ENCODE peak calls at places on chromosomes 11 and 22, in nine cellular contexts. One of them, this sample, is unnamed.

GRCh38 chr22:46966495-46966845 is 204.0 kb downstream of the TBC1D22A start:
- DNase-seq in brain microvascular endothelial cell: no peak
- DNase-seq in NCI-H1105: no peak
- DNase-seq in nucleus accumbens: no peak
- DNase-seq in NCI-H2107: no peak
- DNase-seq in iris pigment epithelial cell: no peak
- DNase-seq in stimulated activated CD8-positive, alpha-beta memory T cell treated with anti-CD3 and anti-CD28 coated beads, Interleukin-7, amount 100 ng/mL, for 1 hour: no peak
- DNase-seq in stimulated activated CD4-positive, alpha-beta T cell treated with anti-CD3 and anti-CD28 coated beads, Interleukin-2, amount 100 ng/mL, for 48 hours: no peak
- DNase-seq in endothelial cell: no peak
- DNase-seq in this sample: no peak

GRCh38 chr11:1444823-1445422 is 41.7 kb downstream of the MOB2 start:
- DNase-seq in brain microvascular endothelial cell: no peak
- DNase-seq in NCI-H2107: no peak
- DNase-seq in endothelial cell: no peak
- DNase-seq in stimulated activated CD4-positive, alpha-beta T cell treated with anti-CD3 and anti-CD28 coated beads, Interleukin-2, amount 100 ng/mL, for 48 hours: no peak
- DNase-seq in NCI-H1105: no peak
- DNase-seq in nucleus accumbens: no peak
- DNase-seq in stimulated activated CD8-positive, alpha-beta memory T cell treated with anti-CD3 and anti-CD28 coated beads, Interleukin-7, amount 100 ng/mL, for 1 hour: no peak
- DNase-seq in iris pigment epithelial cell: no peak
- DNase-seq in this sample: no peak

GRCh38 chr11:67274768-67275605 is 8.7 kb downstream of the GRK2 start:
- DNase-seq in NCI-H2107: no peak
- DNase-seq in stimulated activated CD4-positive, alpha-beta T cell treated with anti-CD3 and anti-CD28 coated beads, Interleukin-2, amount 100 ng/mL, for 48 hours: no peak
- DNase-seq in iris pigment epithelial cell: no peak
- DNase-seq in nucleus accumbens: no peak
- DNase-seq in stimulated activated CD8-positive, alpha-beta memory T cell treated with anti-CD3 and anti-CD28 coated beads, Interleukin-7, amount 100 ng/mL, for 1 hour: no peak
- DNase-seq in endothelial cell: no peak
- DNase-seq in brain microvascular endothelial cell: no peak
- DNase-seq in NCI-H1105: no peak
- DNase-seq in this sample: no peak

GRCh38 chr22:31676700-31677099 is 14.7 kb upstream of the PISD start:
- DNase-seq in brain microvascular endothelial cell: peak
- DNase-seq in iris pigment epithelial cell: peak
- DNase-seq in NCI-H1105: no peak
- DNase-seq in stimulated activated CD8-positive, alpha-beta memory T cell treated with anti-CD3 and anti-CD28 coated beads, Interleukin-7, amount 100 ng/mL, for 1 hour: peak
- DNase-seq in stimulated activated CD4-positive, alpha-beta T cell treated with anti-CD3 and anti-CD28 coated beads, Interleukin-2, amount 100 ng/mL, for 48 hours: peak
- DNase-seq in NCI-H2107: peak
- DNase-seq in endothelial cell: peak
- DNase-seq in nucleus accumbens: peak
- DNase-seq in this sample: peak

GRCh38 chr22:47203554-47203991 is 441.1 kb downstream of the TBC1D22A start:
- DNase-seq in stimulated activated CD4-positive, alpha-beta T cell treated with anti-CD3 and anti-CD28 coated beads, Interleukin-2, amount 100 ng/mL, for 48 hours: no peak
- DNase-seq in stimulated activated CD8-positive, alpha-beta memory T cell treated with anti-CD3 and anti-CD28 coated beads, Interleukin-7, amount 100 ng/mL, for 1 hour: no peak
- DNase-seq in nucleus accumbens: no peak
- DNase-seq in NCI-H1105: no peak
- DNase-seq in iris pigment epithelial cell: no peak
- DNase-seq in NCI-H2107: no peak
- DNase-seq in endothelial cell: no peak
- DNase-seq in brain microvascular endothelial cell: no peak
- DNase-seq in this sample: peak

GRCh38 chr11:43923327-43924111 is 18.9 kb upstream of the C11orf96 start:
- DNase-seq in brain microvascular endothelial cell: peak
- DNase-seq in stimulated activated CD4-positive, alpha-beta T cell treated with anti-CD3 and anti-CD28 coated beads, Interleukin-2, amount 100 ng/mL, for 48 hours: no peak
- DNase-seq in endothelial cell: no peak
- DNase-seq in NCI-H2107: no peak
- DNase-seq in NCI-H1105: no peak
- DNase-seq in iris pigment epithelial cell: peak
- DNase-seq in stimulated activated CD8-positive, alpha-beta memory T cell treated with anti-CD3 and anti-CD28 coated beads, Interleukin-7, amount 100 ng/mL, for 1 hour: no peak
- DNase-seq in nucleus accumbens: no peak
- DNase-seq in this sample: peak

GRCh38 chr11:17734986-17735822 is 623 bp downstream of the KCNC1 start:
- DNase-seq in stimulated activated CD8-positive, alpha-beta memory T cell treated with anti-CD3 and anti-CD28 coated beads, Interleukin-7, amount 100 ng/mL, for 1 hour: no peak
- DNase-seq in NCI-H2107: no peak
- DNase-seq in nucleus accumbens: peak
- DNase-seq in endothelial cell: peak
- DNase-seq in iris pigment epithelial cell: peak
- DNase-seq in stimulated activated CD4-positive, alpha-beta T cell treated with anti-CD3 and anti-CD28 coated beads, Interleukin-2, amount 100 ng/mL, for 48 hours: peak
- DNase-seq in brain microvascular endothelial cell: peak
- DNase-seq in NCI-H1105: peak
- DNase-seq in this sample: peak

GRCh38 chr11:44607324-44607962 is 42.0 kb downstream of the CD82 start:
- DNase-seq in nucleus accumbens: no peak
- DNase-seq in brain microvascular endothelial cell: no peak
- DNase-seq in stimulated activated CD8-positive, alpha-beta memory T cell treated with anti-CD3 and anti-CD28 coated beads, Interleukin-7, amount 100 ng/mL, for 1 hour: no peak
- DNase-seq in endothelial cell: no peak
- DNase-seq in NCI-H1105: no peak
- DNase-seq in iris pigment epithelial cell: peak
- DNase-seq in NCI-H2107: no peak
- DNase-seq in stimulated activated CD4-positive, alpha-beta T cell treated with anti-CD3 and anti-CD28 coated beads, Interleukin-2, amount 100 ng/mL, for 48 hours: no peak
- DNase-seq in this sample: peak

GRCh38 chr11:15148181-15148580 is 33.5 kb downstream of the INSC start:
- DNase-seq in NCI-H2107: no peak
- DNase-seq in endothelial cell: no peak
- DNase-seq in nucleus accumbens: no peak
- DNase-seq in stimulated activated CD8-positive, alpha-beta memory T cell treated with anti-CD3 and anti-CD28 coated beads, Interleukin-7, amount 100 ng/mL, for 1 hour: no peak
- DNase-seq in brain microvascular endothelial cell: no peak
- DNase-seq in iris pigment epithelial cell: peak
- DNase-seq in NCI-H1105: no peak
- DNase-seq in stimulated activated CD4-positive, alpha-beta T cell treated with anti-CD3 and anti-CD28 coated beads, Interleukin-2, amount 100 ng/mL, for 48 hours: no peak
- DNase-seq in this sample: no peak

GRCh38 chr11:113014262-113014661 is 53.0 kb downstream of the NCAM1 start:
- DNase-seq in NCI-H1105: peak
- DNase-seq in iris pigment epithelial cell: no peak
- DNase-seq in endothelial cell: no peak
- DNase-seq in stimulated activated CD8-positive, alpha-beta memory T cell treated with anti-CD3 and anti-CD28 coated beads, Interleukin-7, amount 100 ng/mL, for 1 hour: no peak
- DNase-seq in stimulated activated CD4-positive, alpha-beta T cell treated with anti-CD3 and anti-CD28 coated beads, Interleukin-2, amount 100 ng/mL, for 48 hours: no peak
- DNase-seq in brain microvascular endothelial cell: no peak
- DNase-seq in nucleus accumbens: no peak
- DNase-seq in NCI-H2107: peak
- DNase-seq in this sample: no peak

GRCh38 chr11:132158091-132158490 is 787.7 kb downstream of the NTM start:
- DNase-seq in brain microvascular endothelial cell: no peak
- DNase-seq in NCI-H1105: peak
- DNase-seq in stimulated activated CD4-positive, alpha-beta T cell treated with anti-CD3 and anti-CD28 coated beads, Interleukin-2, amount 100 ng/mL, for 48 hours: no peak
- DNase-seq in stimulated activated CD8-positive, alpha-beta memory T cell treated with anti-CD3 and anti-CD28 coated beads, Interleukin-7, amount 100 ng/mL, for 1 hour: no peak
- DNase-seq in nucleus accumbens: no peak
- DNase-seq in NCI-H2107: no peak
- DNase-seq in endothelial cell: peak
- DNase-seq in iris pigment epithelial cell: peak
- DNase-seq in this sample: peak

GRCh38 chr11:74282863-74283484 is 28.5 kb downstream of the P4HA3 start:
- DNase-seq in nucleus accumbens: no peak
- DNase-seq in iris pigment epithelial cell: no peak
- DNase-seq in NCI-H1105: no peak
- DNase-seq in stimulated activated CD4-positive, alpha-beta T cell treated with anti-CD3 and anti-CD28 coated beads, Interleukin-2, amount 100 ng/mL, for 48 hours: no peak
- DNase-seq in endothelial cell: no peak
- DNase-seq in NCI-H2107: no peak
- DNase-seq in brain microvascular endothelial cell: no peak
- DNase-seq in stimulated activated CD8-positive, alpha-beta memory T cell treated with anti-CD3 and anti-CD28 coated beads, Interleukin-7, amount 100 ng/mL, for 1 hour: no peak
- DNase-seq in this sample: no peak

GRCh38 chr11:128328955-128329551 is 258.3 kb downstream of the ETS1 start:
- DNase-seq in stimulated activated CD8-positive, alpha-beta memory T cell treated with anti-CD3 and anti-CD28 coated beads, Interleukin-7, amount 100 ng/mL, for 1 hour: no peak
- DNase-seq in NCI-H1105: no peak
- DNase-seq in NCI-H2107: no peak
- DNase-seq in nucleus accumbens: no peak
- DNase-seq in iris pigment epithelial cell: no peak
- DNase-seq in stimulated activated CD4-positive, alpha-beta T cell treated with anti-CD3 and anti-CD28 coated beads, Interleukin-2, amount 100 ng/mL, for 48 hours: no peak
- DNase-seq in brain microvascular endothelial cell: no peak
- DNase-seq in endothelial cell: no peak
- DNase-seq in this sample: no peak

GRCh38 chr22:41603873-41604332 is 14.3 kb upstream of the PMM1 start:
- DNase-seq in nucleus accumbens: no peak
- DNase-seq in stimulated activated CD8-positive, alpha-beta memory T cell treated with anti-CD3 and anti-CD28 coated beads, Interleukin-7, amount 100 ng/mL, for 1 hour: no peak
- DNase-seq in stimulated activated CD4-positive, alpha-beta T cell treated with anti-CD3 and anti-CD28 coated beads, Interleukin-2, amount 100 ng/mL, for 48 hours: peak
- DNase-seq in NCI-H2107: no peak
- DNase-seq in NCI-H1105: no peak
- DNase-seq in endothelial cell: no peak
- DNase-seq in brain microvascular endothelial cell: no peak
- DNase-seq in iris pigment epithelial cell: no peak
- DNase-seq in this sample: no peak

GRCh38 chr11:2156416-2157182 is 4.4 kb downstream of the INS start:
- DNase-seq in nucleus accumbens: peak
- DNase-seq in brain microvascular endothelial cell: peak
- DNase-seq in iris pigment epithelial cell: peak
- DNase-seq in stimulated activated CD4-positive, alpha-beta T cell treated with anti-CD3 and anti-CD28 coated beads, Interleukin-2, amount 100 ng/mL, for 48 hours: peak
- DNase-seq in NCI-H1105: peak
- DNase-seq in endothelial cell: peak
- DNase-seq in NCI-H2107: no peak
- DNase-seq in stimulated activated CD8-positive, alpha-beta memory T cell treated with anti-CD3 and anti-CD28 coated beads, Interleukin-7, amount 100 ng/mL, for 1 hour: peak
- DNase-seq in this sample: peak

GRCh38 chr22:36465232-36466021 is 16.0 kb downstream of the TXN2 start:
- DNase-seq in nucleus accumbens: no peak
- DNase-seq in brain microvascular endothelial cell: peak
- DNase-seq in NCI-H2107: no peak
- DNase-seq in stimulated activated CD4-positive, alpha-beta T cell treated with anti-CD3 and anti-CD28 coated beads, Interleukin-2, amount 100 ng/mL, for 48 hours: no peak
- DNase-seq in iris pigment epithelial cell: peak
- DNase-seq in endothelial cell: no peak
- DNase-seq in NCI-H1105: no peak
- DNase-seq in stimulated activated CD8-positive, alpha-beta memory T cell treated with anti-CD3 and anti-CD28 coated beads, Interleukin-7, amount 100 ng/mL, for 1 hour: no peak
- DNase-seq in this sample: peak

GRCh38 chr11:28964811-28965210 is 856.6 kb downstream of the METTL15 start:
- DNase-seq in nucleus accumbens: no peak
- DNase-seq in endothelial cell: no peak
- DNase-seq in brain microvascular endothelial cell: no peak
- DNase-seq in stimulated activated CD8-positive, alpha-beta memory T cell treated with anti-CD3 and anti-CD28 coated beads, Interleukin-7, amount 100 ng/mL, for 1 hour: no peak
- DNase-seq in NCI-H2107: no peak
- DNase-seq in NCI-H1105: no peak
- DNase-seq in iris pigment epithelial cell: peak
- DNase-seq in stimulated activated CD4-positive, alpha-beta T cell treated with anti-CD3 and anti-CD28 coated beads, Interleukin-2, amount 100 ng/mL, for 48 hours: no peak
- DNase-seq in this sample: no peak

GRCh38 chr22:36340621-36341020 is 47.1 kb downstream of the MYH9 start:
- DNase-seq in NCI-H2107: no peak
- DNase-seq in stimulated activated CD8-positive, alpha-beta memory T cell treated with anti-CD3 and anti-CD28 coated beads, Interleukin-7, amount 100 ng/mL, for 1 hour: no peak
- DNase-seq in NCI-H1105: no peak
- DNase-seq in brain microvascular endothelial cell: no peak
- DNase-seq in iris pigment epithelial cell: no peak
- DNase-seq in nucleus accumbens: no peak
- DNase-seq in endothelial cell: no peak
- DNase-seq in stimulated activated CD4-positive, alpha-beta T cell treated with anti-CD3 and anti-CD28 coated beads, Interleukin-2, amount 100 ng/mL, for 48 hours: no peak
- DNase-seq in this sample: no peak

GRCh38 chr11:13949876-13950275 is 12.6 kb upstream of the SPON1 start:
- DNase-seq in NCI-H2107: no peak
- DNase-seq in endothelial cell: no peak
- DNase-seq in stimulated activated CD8-positive, alpha-beta memory T cell treated with anti-CD3 and anti-CD28 coated beads, Interleukin-7, amount 100 ng/mL, for 1 hour: no peak
- DNase-seq in iris pigment epithelial cell: no peak
- DNase-seq in NCI-H1105: no peak
- DNase-seq in nucleus accumbens: no peak
- DNase-seq in stimulated activated CD4-positive, alpha-beta T cell treated with anti-CD3 and anti-CD28 coated beads, Interleukin-2, amount 100 ng/mL, for 48 hours: no peak
- DNase-seq in brain microvascular endothelial cell: no peak
- DNase-seq in this sample: no peak

GRCh38 chr11:27864046-27865025 is 164.1 kb upstream of the BDNF start:
- DNase-seq in iris pigment epithelial cell: no peak
- DNase-seq in stimulated activated CD8-positive, alpha-beta memory T cell treated with anti-CD3 and anti-CD28 coated beads, Interleukin-7, amount 100 ng/mL, for 1 hour: no peak
- DNase-seq in endothelial cell: no peak
- DNase-seq in brain microvascular endothelial cell: no peak
- DNase-seq in NCI-H2107: no peak
- DNase-seq in stimulated activated CD4-positive, alpha-beta T cell treated with anti-CD3 and anti-CD28 coated beads, Interleukin-2, amount 100 ng/mL, for 48 hours: no peak
- DNase-seq in NCI-H1105: peak
- DNase-seq in nucleus accumbens: no peak
- DNase-seq in this sample: no peak

GRCh38 chr11:64021742-64022067 is 14.0 kb upstream of the FLRT1 start:
- DNase-seq in iris pigment epithelial cell: no peak
- DNase-seq in NCI-H1105: no peak
- DNase-seq in endothelial cell: no peak
- DNase-seq in brain microvascular endothelial cell: no peak
- DNase-seq in nucleus accumbens: no peak
- DNase-seq in stimulated activated CD8-positive, alpha-beta memory T cell treated with anti-CD3 and anti-CD28 coated beads, Interleukin-7, amount 100 ng/mL, for 1 hour: no peak
- DNase-seq in NCI-H2107: no peak
- DNase-seq in stimulated activated CD4-positive, alpha-beta T cell treated with anti-CD3 and anti-CD28 coated beads, Interleukin-2, amount 100 ng/mL, for 48 hours: no peak
- DNase-seq in this sample: no peak

GRCh38 chr22:18119409-18120110 is 9.0 kb downstream of the TUBA8 start:
- DNase-seq in nucleus accumbens: no peak
- DNase-seq in NCI-H1105: no peak
- DNase-seq in stimulated activated CD4-positive, alpha-beta T cell treated with anti-CD3 and anti-CD28 coated beads, Interleukin-2, amount 100 ng/mL, for 48 hours: no peak
- DNase-seq in brain microvascular endothelial cell: no peak
- DNase-seq in stimulated activated CD8-positive, alpha-beta memory T cell treated with anti-CD3 and anti-CD28 coated beads, Interleukin-7, amount 100 ng/mL, for 1 hour: no peak
- DNase-seq in NCI-H2107: no peak
- DNase-seq in iris pigment epithelial cell: no peak
- DNase-seq in endothelial cell: no peak
- DNase-seq in this sample: no peak

GRCh38 chr11:33172996-33173395 is 11.7 kb upstream of the CSTF3 start:
- DNase-seq in stimulated activated CD8-positive, alpha-beta memory T cell treated with anti-CD3 and anti-CD28 coated beads, Interleukin-7, amount 100 ng/mL, for 1 hour: no peak
- DNase-seq in stimulated activated CD4-positive, alpha-beta T cell treated with anti-CD3 and anti-CD28 coated beads, Interleukin-2, amount 100 ng/mL, for 48 hours: no peak
- DNase-seq in iris pigment epithelial cell: peak
- DNase-seq in NCI-H2107: no peak
- DNase-seq in brain microvascular endothelial cell: no peak
- DNase-seq in nucleus accumbens: no peak
- DNase-seq in endothelial cell: no peak
- DNase-seq in NCI-H1105: no peak
- DNase-seq in this sample: peak

GRCh38 chr11:61707574-61707973 is 27.4 kb downstream of the DAGLA start:
- DNase-seq in stimulated activated CD4-positive, alpha-beta T cell treated with anti-CD3 and anti-CD28 coated beads, Interleukin-2, amount 100 ng/mL, for 48 hours: no peak
- DNase-seq in NCI-H2107: no peak
- DNase-seq in brain microvascular endothelial cell: no peak
- DNase-seq in iris pigment epithelial cell: no peak
- DNase-seq in nucleus accumbens: no peak
- DNase-seq in NCI-H1105: no peak
- DNase-seq in endothelial cell: no peak
- DNase-seq in stimulated activated CD8-positive, alpha-beta memory T cell treated with anti-CD3 and anti-CD28 coated beads, Interleukin-7, amount 100 ng/mL, for 1 hour: no peak
- DNase-seq in this sample: no peak

GRCh38 chr11:87780068-87780413 is 395.2 kb downstream of the RAB38 start:
- DNase-seq in endothelial cell: no peak
- DNase-seq in brain microvascular endothelial cell: no peak
- DNase-seq in NCI-H1105: no peak
- DNase-seq in stimulated activated CD8-positive, alpha-beta memory T cell treated with anti-CD3 and anti-CD28 coated beads, Interleukin-7, amount 100 ng/mL, for 1 hour: no peak
- DNase-seq in NCI-H2107: no peak
- DNase-seq in stimulated activated CD4-positive, alpha-beta T cell treated with anti-CD3 and anti-CD28 coated beads, Interleukin-2, amount 100 ng/mL, for 48 hours: no peak
- DNase-seq in nucleus accumbens: no peak
- DNase-seq in iris pigment epithelial cell: no peak
- DNase-seq in this sample: no peak

GRCh38 chr22:41915783-41916493 is 1.1 kb upstream of the SHISA8 start:
- DNase-seq in brain microvascular endothelial cell: no peak
- DNase-seq in nucleus accumbens: no peak
- DNase-seq in iris pigment epithelial cell: no peak
- DNase-seq in NCI-H1105: no peak
- DNase-seq in NCI-H2107: no peak
- DNase-seq in stimulated activated CD8-positive, alpha-beta memory T cell treated with anti-CD3 and anti-CD28 coated beads, Interleukin-7, amount 100 ng/mL, for 1 hour: no peak
- DNase-seq in endothelial cell: no peak
- DNase-seq in stimulated activated CD4-positive, alpha-beta T cell treated with anti-CD3 and anti-CD28 coated beads, Interleukin-2, amount 100 ng/mL, for 48 hours: no peak
- DNase-seq in this sample: no peak

GRCh38 chr11:86738615-86739014 is 61.7 kb upstream of the PRSS23 start:
- DNase-seq in endothelial cell: no peak
- DNase-seq in iris pigment epithelial cell: peak
- DNase-seq in stimulated activated CD4-positive, alpha-beta T cell treated with anti-CD3 and anti-CD28 coated beads, Interleukin-2, amount 100 ng/mL, for 48 hours: no peak
- DNase-seq in nucleus accumbens: no peak
- DNase-seq in NCI-H2107: no peak
- DNase-seq in stimulated activated CD8-positive, alpha-beta memory T cell treated with anti-CD3 and anti-CD28 coated beads, Interleukin-7, amount 100 ng/mL, for 1 hour: no peak
- DNase-seq in brain microvascular endothelial cell: no peak
- DNase-seq in NCI-H1105: no peak
- DNase-seq in this sample: no peak

GRCh38 chr22:47551438-47551788 is 789.0 kb downstream of the TBC1D22A start:
- DNase-seq in iris pigment epithelial cell: no peak
- DNase-seq in brain microvascular endothelial cell: no peak
- DNase-seq in endothelial cell: no peak
- DNase-seq in NCI-H2107: no peak
- DNase-seq in stimulated activated CD8-positive, alpha-beta memory T cell treated with anti-CD3 and anti-CD28 coated beads, Interleukin-7, amount 100 ng/mL, for 1 hour: no peak
- DNase-seq in stimulated activated CD4-positive, alpha-beta T cell treated with anti-CD3 and anti-CD28 coated beads, Interleukin-2, amount 100 ng/mL, for 48 hours: no peak
- DNase-seq in nucleus accumbens: no peak
- DNase-seq in NCI-H1105: no peak
- DNase-seq in this sample: no peak